ENCODE peak calls at places on chromosome 1, in seven cellular contexts. P is mesenteric fat pad, M is uterus, Z is neural progenitor cell, W is iPS-NIHi11, I is astrocyte of the spinal cord, O is AG10803. T is an unnamed sample.
A peak's percentile ranks its signal among the peaks of the same experiment; 100 is the strongest.

GRCh38 chr1:177256153-177256814 is 85.5 kb downstream of the BRINP2 start:
- DNase-seq in P (no peak), M (peak; percentile 33), Z (peak; percentile 82), W (peak; percentile 74), I (peak; percentile 94), O (peak; percentile 76), T (no peak)

GRCh38 chr1:36712151-36712550 is 229.4 kb upstream of the CSF3R start:
- DNase-seq in P (peak; percentile 43), M (no peak), Z (no peak), W (no peak), I (no peak), O (no peak), T (no peak)

GRCh38 chr1:30763654-30764248 is 6.2 kb upstream of the LAPTM5 start:
- DNase-seq in P (no peak), M (peak; percentile 57), Z (no peak), W (no peak), I (peak; percentile 72), O (peak; percentile 64), T (no peak)

GRCh38 chr1:53526451-53527101 is 67.4 kb downstream of the DMRTB1 start:
- DNase-seq in P (no peak), M (peak; percentile 39), Z (peak; percentile 36), W (peak; percentile 67), I (peak; percentile 76), O (peak; percentile 86), T (no peak)

GRCh38 chr1:212477014-212477679 is 44.4 kb downstream of the NENF start:
- DNase-seq in P (no peak), M (peak; percentile 86), Z (peak; percentile 90), W (peak; percentile 85), I (peak; percentile 84), O (peak; percentile 80), T (peak; percentile 84)

GRCh38 chr1:48943393-48943792 is 166.7 kb upstream of the BEND5 start:
- DNase-seq in P (no peak), M (no peak), Z (no peak), W (no peak), I (peak; percentile 65), O (peak; percentile 87), T (no peak)

GRCh38 chr1:70146488-70146887 is 58.9 kb downstream of the LRRC40 start:
- DNase-seq in P (no peak), M (no peak), Z (no peak), W (no peak), I (peak; percentile 25), O (peak; percentile 12), T (no peak)

GRCh38 chr1:193479187-193479586 is 292.8 kb upstream of the B3GALT2 start:
- DNase-seq in P (no peak), M (no peak), Z (no peak), W (no peak), I (no peak), O (no peak), T (no peak)

T was measured in suprapubic skin.